ENCODE peak calls at places on chromosomes 16 and 17, in seven cellular contexts. One of them, this sample, is unnamed.
A peak's percentile ranks its signal among the peaks of the same experiment; 100 is the strongest.

GRCh38 chr16:68636064-68636551 is 9.0 kb upstream of the CDH3 start:
- DNase-seq in lower lobe of right lung: no peak
- DNase-seq in Caco-2: no peak
- DNase-seq in small intestine: no peak
- DNase-seq in stomach: peak; percentile 53
- DNase-seq in upper lobe of right lung: no peak
- DNase-seq in neural progenitor cell: no peak
- DNase-seq in this sample: no peak

GRCh38 chr16:11299865-11300559 is 18.9 kb upstream of the PRM1 start:
- DNase-seq in lower lobe of right lung: no peak
- DNase-seq in Caco-2: no peak
- DNase-seq in small intestine: no peak
- DNase-seq in stomach: no peak
- DNase-seq in upper lobe of right lung: no peak
- DNase-seq in neural progenitor cell: no peak
- DNase-seq in this sample: no peak

GRCh38 chr17:72189781-72190593 is 69.2 kb downstream of the SOX9 start:
- DNase-seq in lower lobe of right lung: no peak
- DNase-seq in Caco-2: no peak
- DNase-seq in small intestine: no peak
- DNase-seq in stomach: no peak
- DNase-seq in upper lobe of right lung: no peak
- DNase-seq in neural progenitor cell: no peak
- DNase-seq in this sample: no peak

GRCh38 chr17:78176548-78177025 is 8.2 kb downstream of the SYNGR2 start:
- DNase-seq in lower lobe of right lung: peak; percentile 90
- DNase-seq in Caco-2: peak; percentile 79
- DNase-seq in small intestine: peak; percentile 74
- DNase-seq in stomach: peak; percentile 84
- DNase-seq in upper lobe of right lung: peak; percentile 91
- DNase-seq in neural progenitor cell: peak; percentile 79
- DNase-seq in this sample: peak; percentile 75

GRCh38 chr16:81599034-81599744 is 154.6 kb downstream of the CMIP start:
- DNase-seq in lower lobe of right lung: no peak
- DNase-seq in Caco-2: no peak
- DNase-seq in small intestine: no peak
- DNase-seq in stomach: peak; percentile 75
- DNase-seq in upper lobe of right lung: no peak
- DNase-seq in neural progenitor cell: no peak
- DNase-seq in this sample: no peak

GRCh38 chr17:61202564-61202963 is 197.1 kb upstream of the TBX2 start:
- DNase-seq in lower lobe of right lung: no peak
- DNase-seq in Caco-2: no peak
- DNase-seq in small intestine: no peak
- DNase-seq in stomach: no peak
- DNase-seq in upper lobe of right lung: no peak
- DNase-seq in neural progenitor cell: no peak
- DNase-seq in this sample: no peak

GRCh38 chr17:56593741-56594527 is 435 bp downstream of the NOG start:
- DNase-seq in lower lobe of right lung: peak; percentile 78
- DNase-seq in Caco-2: peak; percentile 72
- DNase-seq in small intestine: peak; percentile 43
- DNase-seq in stomach: peak; percentile 56
- DNase-seq in upper lobe of right lung: peak; percentile 85
- DNase-seq in neural progenitor cell: peak; percentile 87
- DNase-seq in this sample: peak; percentile 77

GRCh38 chr17:34412534-34412933 is 49.5 kb upstream of the CCL1 start:
- DNase-seq in lower lobe of right lung: no peak
- DNase-seq in Caco-2: no peak
- DNase-seq in small intestine: no peak
- DNase-seq in stomach: no peak
- DNase-seq in upper lobe of right lung: no peak
- DNase-seq in neural progenitor cell: no peak
- DNase-seq in this sample: no peak

GRCh38 chr17:16980061-16980460 is 8.1 kb upstream of the TNFRSF13B start:
- DNase-seq in lower lobe of right lung: no peak
- DNase-seq in Caco-2: no peak
- DNase-seq in small intestine: no peak
- DNase-seq in stomach: no peak
- DNase-seq in upper lobe of right lung: no peak
- DNase-seq in neural progenitor cell: no peak
- DNase-seq in this sample: no peak

GRCh38 chr16:14559809-14560227 is 70.2 kb downstream of the PARN start:
- DNase-seq in lower lobe of right lung: peak; percentile 68
- DNase-seq in Caco-2: no peak
- DNase-seq in small intestine: peak; percentile 50
- DNase-seq in stomach: peak; percentile 67
- DNase-seq in upper lobe of right lung: peak; percentile 79
- DNase-seq in neural progenitor cell: no peak
- DNase-seq in this sample: peak; percentile 80

GRCh38 chr17:43855061-43855460 is 8.1 kb downstream of the CD300LG start:
- DNase-seq in lower lobe of right lung: no peak
- DNase-seq in Caco-2: no peak
- DNase-seq in small intestine: no peak
- DNase-seq in stomach: no peak
- DNase-seq in upper lobe of right lung: peak; percentile 58
- DNase-seq in neural progenitor cell: no peak
- DNase-seq in this sample: peak; percentile 24

GRCh38 chr16:52584354-52584840 is 37.5 kb upstream of the TOX3 start:
- DNase-seq in lower lobe of right lung: no peak
- DNase-seq in Caco-2: no peak
- DNase-seq in small intestine: no peak
- DNase-seq in stomach: no peak
- DNase-seq in upper lobe of right lung: no peak
- DNase-seq in neural progenitor cell: no peak
- DNase-seq in this sample: no peak

GRCh38 chr16:80014241-80014939 is 413.9 kb upstream of the MAF start:
- DNase-seq in lower lobe of right lung: no peak
- DNase-seq in Caco-2: peak; percentile 63
- DNase-seq in small intestine: no peak
- DNase-seq in stomach: no peak
- DNase-seq in upper lobe of right lung: no peak
- DNase-seq in neural progenitor cell: no peak
- DNase-seq in this sample: no peak

GRCh38 chr17:47621293-47622178 is 28.2 kb upstream of the KPNB1 start:
- DNase-seq in lower lobe of right lung: no peak
- DNase-seq in Caco-2: peak; percentile 77
- DNase-seq in small intestine: no peak
- DNase-seq in stomach: no peak
- DNase-seq in upper lobe of right lung: no peak
- DNase-seq in neural progenitor cell: peak; percentile 30
- DNase-seq in this sample: no peak

GRCh38 chr16:19907161-19907992 is 22.7 kb upstream of the GPRC5B start:
- DNase-seq in lower lobe of right lung: peak; percentile 61
- DNase-seq in Caco-2: peak; percentile 75
- DNase-seq in small intestine: peak; percentile 62
- DNase-seq in stomach: peak; percentile 79
- DNase-seq in upper lobe of right lung: peak; percentile 77
- DNase-seq in neural progenitor cell: peak; percentile 89
- DNase-seq in this sample: peak; percentile 68

GRCh38 chr17:4599505-4600281 is 15.4 kb downstream of the SMTNL2 start:
- DNase-seq in lower lobe of right lung: no peak
- DNase-seq in Caco-2: peak; percentile 87
- DNase-seq in small intestine: no peak
- DNase-seq in stomach: no peak
- DNase-seq in upper lobe of right lung: no peak
- DNase-seq in neural progenitor cell: peak; percentile 70
- DNase-seq in this sample: no peak

GRCh38 chr16:53740476-53740875 is 36.5 kb downstream of the FTO start:
- DNase-seq in lower lobe of right lung: no peak
- DNase-seq in Caco-2: no peak
- DNase-seq in small intestine: no peak
- DNase-seq in stomach: no peak
- DNase-seq in upper lobe of right lung: no peak
- DNase-seq in neural progenitor cell: no peak
- DNase-seq in this sample: no peak

GRCh38 chr17:15233022-15233805 is 31.9 kb downstream of the PMP22 start:
- DNase-seq in lower lobe of right lung: no peak
- DNase-seq in Caco-2: peak; percentile 29
- DNase-seq in small intestine: peak; percentile 52
- DNase-seq in stomach: no peak
- DNase-seq in upper lobe of right lung: no peak
- DNase-seq in neural progenitor cell: peak; percentile 10
- DNase-seq in this sample: no peak

GRCh38 chr17:31724026-31724425 is 135.0 kb downstream of the COPRS start:
- DNase-seq in lower lobe of right lung: no peak
- DNase-seq in Caco-2: no peak
- DNase-seq in small intestine: no peak
- DNase-seq in stomach: no peak
- DNase-seq in upper lobe of right lung: no peak
- DNase-seq in neural progenitor cell: no peak
- DNase-seq in this sample: no peak

GRCh38 chr17:39224778-39225307 is 902 bp downstream of the STAC2 start:
- DNase-seq in lower lobe of right lung: no peak
- DNase-seq in Caco-2: no peak
- DNase-seq in small intestine: no peak
- DNase-seq in stomach: no peak
- DNase-seq in upper lobe of right lung: no peak
- DNase-seq in neural progenitor cell: peak; percentile 49
- DNase-seq in this sample: no peak

GRCh38 chr17:73266796-73267195 is 5.1 kb upstream of the CPSF4L start:
- DNase-seq in lower lobe of right lung: no peak
- DNase-seq in Caco-2: no peak
- DNase-seq in small intestine: no peak
- DNase-seq in stomach: no peak
- DNase-seq in upper lobe of right lung: no peak
- DNase-seq in neural progenitor cell: no peak
- DNase-seq in this sample: no peak

GRCh38 chr17:36544049-36544319 is 735 bp upstream of the GGNBP2 start:
- DNase-seq in lower lobe of right lung: peak; percentile 61
- DNase-seq in Caco-2: peak; percentile 68
- DNase-seq in small intestine: peak; percentile 69
- DNase-seq in stomach: peak; percentile 47
- DNase-seq in upper lobe of right lung: no peak
- DNase-seq in neural progenitor cell: peak; percentile 50
- DNase-seq in this sample: peak; percentile 57

GRCh38 chr16:84095466-84095865 is 21.3 kb downstream of the MBTPS1 start:
- DNase-seq in lower lobe of right lung: no peak
- DNase-seq in Caco-2: no peak
- DNase-seq in small intestine: no peak
- DNase-seq in stomach: no peak
- DNase-seq in upper lobe of right lung: no peak
- DNase-seq in neural progenitor cell: no peak
- DNase-seq in this sample: no peak
- H3K36me3 ChIP-seq in lower lobe of right lung: peaks cover 83% of the 10 kb centered on the region
- H3K36me3 ChIP-seq in Caco-2: peaks cover 10% of the 10 kb centered on the region
- H3K36me3 ChIP-seq in small intestine: peaks cover 37% of the 10 kb centered on the region
- H3K36me3 ChIP-seq in stomach: peaks cover 96% of the 10 kb centered on the region
- H3K36me3 ChIP-seq in upper lobe of right lung: peaks cover 96% of the 10 kb centered on the region
- H3K36me3 ChIP-seq in neural progenitor cell: peaks cover 8% of the 10 kb centered on the region
- H3K36me3 ChIP-seq in this sample: peaks cover 46% of the 10 kb centered on the region

GRCh38 chr16:66007717-66008116 is 358.8 kb upstream of the CDH5 start:
- DNase-seq in lower lobe of right lung: no peak
- DNase-seq in Caco-2: no peak
- DNase-seq in small intestine: no peak
- DNase-seq in stomach: no peak
- DNase-seq in upper lobe of right lung: no peak
- DNase-seq in neural progenitor cell: peak; percentile 8
- DNase-seq in this sample: no peak
- H3K4me3 ChIP-seq in lower lobe of right lung: no peak overlapping the region
- H3K4me3 ChIP-seq in Caco-2: no peak overlapping the region
- H3K4me3 ChIP-seq in small intestine: no peak overlapping the region
- H3K4me3 ChIP-seq in stomach: no peak overlapping the region
- H3K4me3 ChIP-seq in upper lobe of right lung: no peak overlapping the region
- H3K4me3 ChIP-seq in neural progenitor cell: no peak overlapping the region
- H3K4me3 ChIP-seq in this sample: no peak overlapping the region

GRCh38 chr16:89136931-89137330 is 34.6 kb upstream of the CDH15 start:
- DNase-seq in lower lobe of right lung: no peak
- DNase-seq in Caco-2: no peak
- DNase-seq in small intestine: no peak
- DNase-seq in stomach: no peak
- DNase-seq in upper lobe of right lung: peak; percentile 47
- DNase-seq in neural progenitor cell: no peak
- DNase-seq in this sample: no peak
- H3K36me3 ChIP-seq in lower lobe of right lung: peaks cover 69% of the 10 kb centered on the region
- H3K36me3 ChIP-seq in Caco-2: no peaks in the 10 kb centered on the region
- H3K36me3 ChIP-seq in small intestine: peaks cover 22% of the 10 kb centered on the region
- H3K36me3 ChIP-seq in stomach: peaks cover 96% of the 10 kb centered on the region
- H3K36me3 ChIP-seq in upper lobe of right lung: peaks cover 56% of the 10 kb centered on the region
- H3K36me3 ChIP-seq in neural progenitor cell: no peaks in the 10 kb centered on the region
- H3K36me3 ChIP-seq in this sample: peaks cover 11% of the 10 kb centered on the region

DNA sequence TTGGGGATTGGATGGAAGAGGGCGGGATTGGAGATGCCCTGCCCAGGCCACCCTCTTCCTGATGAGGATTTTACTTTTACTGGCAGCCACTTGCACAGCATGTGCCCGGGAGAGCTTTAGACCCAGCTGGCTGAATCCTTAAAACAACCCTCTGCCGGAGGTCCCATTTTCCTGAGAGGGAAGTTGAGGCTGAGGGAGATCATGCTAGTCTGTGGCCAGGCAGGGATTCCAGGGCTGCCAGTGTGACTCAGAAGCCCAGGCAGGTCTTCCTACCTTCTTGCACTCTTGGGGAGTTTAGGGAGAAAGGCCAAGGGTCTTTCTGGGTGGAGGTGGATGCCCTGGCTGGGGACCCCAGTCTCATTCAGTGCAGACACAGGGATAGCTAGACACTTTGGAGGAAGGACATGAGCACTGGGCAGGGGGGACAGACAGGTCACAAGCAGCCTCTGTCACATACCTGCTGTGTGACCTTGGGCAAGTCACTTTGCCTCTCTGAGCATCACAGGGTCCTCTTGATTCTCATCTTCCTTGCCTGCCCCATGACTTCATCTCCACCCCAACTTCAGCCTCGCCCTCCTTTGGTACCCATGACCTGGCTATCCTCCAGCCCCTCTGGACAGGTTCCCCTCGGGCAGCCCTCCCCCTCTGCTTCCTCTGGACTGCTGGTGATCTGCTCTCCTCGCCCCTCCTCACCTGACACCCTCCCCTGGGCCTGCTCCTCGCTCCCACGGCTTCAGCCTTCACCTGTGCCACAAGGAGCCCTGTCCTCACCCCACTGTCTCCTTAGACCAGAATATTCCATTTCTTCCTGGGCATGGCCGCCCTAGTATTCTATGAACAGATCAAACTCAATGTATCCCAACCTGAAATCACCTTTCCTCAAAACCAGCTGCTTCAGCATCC is 11.3 kb upstream of the DCAF7 start:
- DNase-seq in lower lobe of right lung: no peak
- DNase-seq in Caco-2: no peak
- DNase-seq in small intestine: no peak
- DNase-seq in stomach: no peak
- DNase-seq in upper lobe of right lung: peak; percentile 46
- DNase-seq in neural progenitor cell: no peak
- DNase-seq in this sample: no peak
- H3K4me3 ChIP-seq in lower lobe of right lung: peak overlapping the region; percentile 5
- H3K4me3 ChIP-seq in Caco-2: no peak overlapping the region
- H3K4me3 ChIP-seq in small intestine: no peak overlapping the region
- H3K4me3 ChIP-seq in stomach: no peak overlapping the region
- H3K4me3 ChIP-seq in upper lobe of right lung: no peak overlapping the region
- H3K4me3 ChIP-seq in neural progenitor cell: no peak overlapping the region
- H3K4me3 ChIP-seq in this sample: no peak overlapping the region